ENCODE peak calls at places on chromosomes 5 and 9, in ten cellular contexts. A, Q, G, J, L, X, W, U, V and I are unnamed samples.

GRCh38 chr9:94639996-94640376 is 668 bp upstream of the FBP1 start:
- DNase-seq in A (no peak), Q (no peak), G (peak), J (no peak), L (no peak), X (no peak), W (no peak), U (no peak), V (peak), I (no peak)

GRCh38 chr9:109244179-109245132 is 76.4 kb downstream of the EPB41L4B start:
- DNase-seq in A (peak), Q (peak), G (peak), J (peak), L (peak), X (peak), W (peak), U (peak), V (peak), I (no peak)

GRCh38 chr9:91186311-91187101 is 175.2 kb downstream of the AUH start:
- DNase-seq in A (peak), Q (peak), G (no peak), J (peak), L (no peak), X (no peak), W (no peak), U (peak), V (no peak), I (no peak)

GRCh38 chr9:89686134-89686533 is 81.3 kb downstream of the GADD45G start:
- DNase-seq in A (peak), Q (no peak), G (peak), J (peak), L (peak), X (no peak), W (no peak), U (no peak), V (no peak), I (no peak)

GRCh38 chr5:171736976-171737848 is 48.4 kb upstream of the SMIM23 start:
- DNase-seq in A (no peak), Q (no peak), G (no peak), J (no peak), L (no peak), X (no peak), W (no peak), U (no peak), V (no peak), I (no peak)

GRCh38 chr5:3104446-3105047 is 353.1 kb upstream of the IRX2 start:
- DNase-seq in A (no peak), Q (no peak), G (no peak), J (no peak), L (no peak), X (no peak), W (no peak), U (no peak), V (no peak), I (no peak)

GRCh38 chr5:106780355-106780754 is 890.4 kb downstream of the EFNA5 start:
- DNase-seq in A (no peak), Q (no peak), G (no peak), J (no peak), L (no peak), X (no peak), W (no peak), U (peak), V (no peak), I (no peak)

GRCh38 chr5:11384441-11385250 is 519.6 kb downstream of the CTNND2 start:
- DNase-seq in A (peak), Q (peak), G (peak), J (no peak), L (peak), X (no peak), W (no peak), U (peak), V (no peak), I (no peak)

GRCh38 chr9:90142580-90142979 is 500.0 kb downstream of the DIRAS2 start:
- DNase-seq in A (peak), Q (peak), G (peak), J (peak), L (peak), X (no peak), W (peak), U (peak), V (peak), I (no peak)

GRCh38 chr5:147098233-147098790 is 136.5 kb upstream of the STK32A start:
- DNase-seq in A (peak), Q (peak), G (peak), J (peak), L (peak), X (no peak), W (peak), U (no peak), V (peak), I (no peak)

GRCh38 chr5:175690025-175690424 is 32.2 kb downstream of the HRH2 start:
- DNase-seq in A (no peak), Q (no peak), G (no peak), J (no peak), L (no peak), X (no peak), W (no peak), U (no peak), V (no peak), I (no peak)

GRCh38 chr5:73783823-73784222 is 157.8 kb downstream of the ARHGEF28 start:
- DNase-seq in A (peak), Q (peak), G (no peak), J (peak), L (no peak), X (no peak), W (peak), U (no peak), V (no peak), I (no peak)

GRCh38 chr9:122912964-122913673 is at the start of gene ZBTB6:
- DNase-seq in A (peak), Q (peak), G (peak), J (peak), L (peak), X (peak), W (peak), U (peak), V (peak), I (peak)

GRCh38 chr9:127130661-127131538 is 8.5 kb upstream of the ANGPTL2 start:
- DNase-seq in A (peak), Q (peak), G (no peak), J (peak), L (no peak), X (no peak), W (no peak), U (no peak), V (peak), I (peak)

GRCh38 chr5:77643654-77644404 is 5.3 kb upstream of the OTP start:
- DNase-seq in A (no peak), Q (no peak), G (no peak), J (no peak), L (no peak), X (no peak), W (no peak), U (no peak), V (no peak), I (no peak)

GRCh38 chr9:80874276-80874675 is 815.1 kb downstream of the TLE1 start:
- DNase-seq in A (peak), Q (peak), G (no peak), J (peak), L (no peak), X (no peak), W (peak), U (no peak), V (no peak), I (peak)

GRCh38 chr9:32704343-32704742 is 68.9 kb upstream of the TAF1L start:
- DNase-seq in A (no peak), Q (no peak), G (no peak), J (no peak), L (no peak), X (no peak), W (no peak), U (no peak), V (no peak), I (no peak)

GRCh38 chr5:32462618-32463017 is 18.1 kb upstream of the ZFR start:
- DNase-seq in A (peak), Q (peak), G (no peak), J (peak), L (no peak), X (no peak), W (peak), U (no peak), V (no peak), I (no peak)

GRCh38 chr9:120710110-120710981 is 3.9 kb downstream of the MEGF9 start:
- DNase-seq in A (peak), Q (peak), G (no peak), J (no peak), L (no peak), X (no peak), W (peak), U (no peak), V (no peak), I (no peak)

GRCh38 chr9:112360047-112360804 is 19.7 kb upstream of the HSDL2 start:
- DNase-seq in A (peak), Q (peak), G (no peak), J (peak), L (no peak), X (no peak), W (no peak), U (no peak), V (no peak), I (peak)

GRCh38 chr5:29069104-29069402 is 2030.7 kb upstream of the CDH9 start:
- DNase-seq in A (no peak), Q (no peak), G (no peak), J (no peak), L (no peak), X (no peak), W (no peak), U (no peak), V (no peak), I (no peak)
- H3K4me3 ChIP-seq in A (no peak), Q (no peak), G (no peak), J (no peak), L (no peak), X (no peak), W (no peak), U (no peak), V (no peak), I (no peak)

GRCh38 chr9:21311888-21312287 is 6.8 kb upstream of the IFNA5 start:
- DNase-seq in A (no peak), Q (no peak), G (no peak), J (no peak), L (no peak), X (no peak), W (no peak), U (no peak), V (no peak), I (no peak)

GRCh38 chr9:21314152-21314551 is 9.0 kb upstream of the IFNA5 start:
- DNase-seq in A (no peak), Q (no peak), G (no peak), J (no peak), L (no peak), X (no peak), W (no peak), U (no peak), V (no peak), I (no peak)

GRCh38 chr9:21317956-21318923 is 13.1 kb upstream of the IFNA5 start:
- DNase-seq in A (peak), Q (peak), G (peak), J (peak), L (peak), X (no peak), W (peak), U (peak), V (peak), I (no peak)

GRCh38 chr9:21316032-21316842 is 11.1 kb upstream of the IFNA5 start:
- DNase-seq in A (no peak), Q (no peak), G (no peak), J (no peak), L (no peak), X (no peak), W (no peak), U (no peak), V (no peak), I (no peak)

GRCh38 chr9:21316860-21317259 is 11.7 kb upstream of the IFNA5 start:
- DNase-seq in A (peak), Q (no peak), G (no peak), J (peak), L (peak), X (no peak), W (no peak), U (no peak), V (no peak), I (no peak)
- TF ChIP-seq CTCF in A (peak), Q (no peak), G (no peak), J (no peak), L (no peak), X (no peak), W (no peak), U (no peak), V (no peak), I (no peak)

GRCh38 chr9:98031169-98031568 is 25.4 kb upstream of the NANS start:
- DNase-seq in A (no peak), Q (no peak), G (no peak), J (no peak), L (no peak), X (no peak), W (no peak), U (no peak), V (no peak), I (no peak)

GRCh38 chr9:98031935-98032334 is 24.6 kb upstream of the NANS start:
- DNase-seq in A (no peak), Q (peak), G (no peak), J (no peak), L (no peak), X (no peak), W (no peak), U (no peak), V (no peak), I (no peak)

GRCh38 chr9:98038958-98039357 is 17.6 kb upstream of the NANS start:
- DNase-seq in A (no peak), Q (no peak), G (no peak), J (no peak), L (no peak), X (no peak), W (no peak), U (no peak), V (no peak), I (no peak)

GRCh38 chr9:98037362-98037761 is 19.2 kb upstream of the NANS start:
- DNase-seq in A (no peak), Q (peak), G (no peak), J (peak), L (peak), X (no peak), W (no peak), U (no peak), V (peak), I (no peak)

GRCh38 chr9:98034593-98035546 is 21.7 kb upstream of the NANS start:
- DNase-seq in A (peak), Q (peak), G (peak), J (peak), L (peak), X (peak), W (peak), U (peak), V (peak), I (no peak)
- H3K4me3 ChIP-seq in A (no peak), Q (no peak), G (no peak), J (no peak), L (no peak), X (no peak), W (no peak), U (no peak), V (no peak), I (no peak)

DNA sequence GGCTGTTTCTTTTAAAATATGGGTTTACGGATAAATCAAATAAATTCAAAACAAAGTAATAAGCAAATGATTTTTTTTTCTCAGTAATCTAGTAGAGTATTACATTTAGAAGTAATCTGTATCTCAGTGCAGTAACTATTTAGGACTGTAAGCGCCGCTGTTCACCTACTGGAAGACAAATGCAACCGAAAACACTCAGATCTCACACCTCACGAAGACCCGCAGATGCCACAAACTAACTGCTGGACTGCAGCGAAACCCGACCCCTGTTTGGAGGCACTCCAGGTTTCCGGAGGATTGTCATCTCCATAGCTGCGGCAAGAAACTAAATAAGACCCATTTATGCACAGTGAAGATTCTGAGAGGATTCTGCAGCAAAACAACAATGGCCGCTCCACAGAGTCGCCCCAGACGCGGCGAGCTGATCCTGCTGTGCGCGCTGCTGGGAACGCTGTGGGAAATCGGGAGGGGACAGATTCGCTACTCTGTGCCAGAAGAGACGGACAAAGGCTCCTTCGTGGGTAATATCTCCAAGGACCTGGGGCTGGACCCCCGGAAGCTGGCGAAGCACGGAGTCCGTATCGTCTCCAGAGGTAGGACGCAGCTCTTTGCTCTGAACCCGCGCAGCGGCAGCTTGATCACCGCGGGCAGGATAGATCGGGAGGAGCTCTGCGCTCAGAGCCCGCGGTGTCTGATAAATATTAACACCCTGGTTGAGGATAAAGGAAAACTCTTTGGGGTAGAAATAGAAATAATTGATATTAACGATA is at the start of gene PCDHGA8:
- DNase-seq in A (no peak), Q (no peak), G (no peak), J (no peak), L (no peak), X (no peak), W (peak), U (no peak), V (no peak), I (no peak)
- TF ChIP-seq CTCF in A (peak), Q (peak), G (no peak), J (no peak), L (no peak), X (peak), W (peak), U (no peak), V (no peak), I (no peak)

DNA sequence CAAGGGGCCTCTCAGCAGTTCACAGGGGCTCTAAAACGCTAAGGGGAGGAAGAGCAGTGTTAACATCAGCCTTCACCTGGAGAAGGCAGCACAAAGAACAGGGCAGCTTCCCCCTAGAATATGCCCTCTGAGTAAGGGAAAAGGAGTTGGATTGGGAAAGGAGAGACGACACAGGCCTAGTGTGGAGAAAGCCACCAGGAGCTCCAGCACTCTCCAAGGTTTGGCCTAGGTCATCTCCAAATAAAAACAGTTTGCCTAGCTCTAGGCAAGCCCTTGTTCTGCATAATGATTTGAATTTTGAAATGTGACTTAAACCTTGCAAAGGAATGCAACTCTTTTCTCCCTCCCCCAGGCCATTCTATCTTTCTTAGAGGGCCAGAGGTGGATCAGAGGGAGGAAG is 100.0 kb upstream of the SSBP2 start:
- DNase-seq in A (no peak), Q (no peak), G (no peak), J (no peak), L (no peak), X (no peak), W (no peak), U (no peak), V (no peak), I (no peak)
- H3K4me3 ChIP-seq in A (no peak), Q (peak), G (peak), J (no peak), L (peak), X (peak), W (no peak), U (peak), V (no peak), I (no peak)

GRCh38 chr9:133825555-133826198 is 87.5 kb upstream of the SARDH start:
- DNase-seq in A (no peak), Q (no peak), G (no peak), J (no peak), L (no peak), X (no peak), W (peak), U (no peak), V (no peak), I (peak)
- TF ChIP-seq CTCF in A (no peak), Q (no peak), G (no peak), J (no peak), L (no peak), X (no peak), W (no peak), U (no peak), V (no peak), I (no peak)

GRCh38 chr5:103562453-103563157 is at the start of gene NUDT12:
- DNase-seq in A (peak), Q (peak), G (peak), J (peak), L (peak), X (peak), W (peak), U (peak), V (peak), I (no peak)
- H3K4me3 ChIP-seq in A (peak), Q (peak), G (peak), J (peak), L (peak), X (peak), W (peak), U (peak), V (peak), I (peak)

DNA sequence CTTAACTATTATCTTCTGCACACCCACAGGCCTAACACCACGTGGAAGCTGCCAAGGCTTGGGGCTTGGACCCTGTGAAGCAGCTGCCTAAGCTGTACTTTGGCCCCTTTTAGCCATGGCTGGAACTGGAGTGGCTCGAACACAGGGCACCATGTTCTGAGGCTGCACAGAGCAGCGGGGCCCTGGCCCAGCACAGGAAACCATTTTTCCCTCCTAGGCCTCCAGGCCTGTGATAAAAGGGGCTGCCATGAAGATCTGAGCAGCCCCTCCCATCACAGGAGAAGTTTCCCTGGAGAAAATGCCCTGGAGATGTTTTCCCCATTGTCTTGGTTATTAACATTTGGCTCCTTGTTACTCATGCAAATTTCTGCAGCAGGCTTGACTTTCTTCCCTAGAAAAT is 126.3 kb downstream of the MELK start:
- DNase-seq in A (no peak), Q (no peak), G (no peak), J (no peak), L (no peak), X (no peak), W (no peak), U (no peak), V (no peak), I (no peak)
- TF ChIP-seq CTCF in A (no peak), Q (no peak), G (no peak), J (no peak), L (no peak), X (no peak), W (no peak), U (no peak), V (no peak), I (no peak)

GRCh38 chr5:83482961-83483360 is 11.4 kb downstream of the VCAN start:
- DNase-seq in A (no peak), Q (peak), G (no peak), J (no peak), L (no peak), X (no peak), W (no peak), U (no peak), V (no peak), I (no peak)

GRCh38 chr5:83485842-83486241 is 14.3 kb downstream of the VCAN start:
- DNase-seq in A (no peak), Q (peak), G (no peak), J (no peak), L (no peak), X (no peak), W (no peak), U (no peak), V (no peak), I (no peak)

GRCh38 chr5:83488271-83488670 is 16.7 kb downstream of the VCAN start:
- DNase-seq in A (no peak), Q (peak), G (no peak), J (no peak), L (no peak), X (no peak), W (no peak), U (no peak), V (no peak), I (no peak)

GRCh38 chr5:83487155-83487554 is 15.6 kb downstream of the VCAN start:
- DNase-seq in A (no peak), Q (peak), G (no peak), J (no peak), L (no peak), X (no peak), W (no peak), U (no peak), V (no peak), I (no peak)

GRCh38 chr5:83484294-83484693 is 12.8 kb downstream of the VCAN start:
- DNase-seq in A (no peak), Q (no peak), G (no peak), J (no peak), L (no peak), X (no peak), W (no peak), U (no peak), V (no peak), I (no peak)
- H3K4me3 ChIP-seq in A (no peak), Q (no peak), G (no peak), J (no peak), L (no peak), X (no peak), W (no peak), U (no peak), V (no peak), I (no peak)